ENCODE peak calls at places on chromosomes 7 and 10, in six cellular contexts. One of them, this sample, is unnamed.
A peak's percentile ranks its signal among the peaks of the same experiment; 100 is the strongest.

GRCh38 chr7:3916146-3916545 is 615.1 kb downstream of the SDK1 start:
- DNase-seq in epithelial cell of esophagus: peak; percentile 77
- DNase-seq in heart left ventricle: no peak
- DNase-seq in lower lobe of right lung: no peak
- DNase-seq in transverse colon: no peak
- DNase-seq in dorsolateral prefrontal cortex: no peak
- DNase-seq in this sample: no peak

GRCh38 chr7:91941450-91941849 is 788 bp downstream of the AKAP9 start:
- DNase-seq in epithelial cell of esophagus: peak; percentile 66
- DNase-seq in heart left ventricle: peak; percentile 77
- DNase-seq in lower lobe of right lung: peak; percentile 58
- DNase-seq in transverse colon: peak; percentile 60
- DNase-seq in dorsolateral prefrontal cortex: no peak
- DNase-seq in this sample: peak; percentile 59

GRCh38 chr10:132811891-132812481 is 26.0 kb upstream of the NKX6-2 start:
- DNase-seq in epithelial cell of esophagus: no peak
- DNase-seq in heart left ventricle: peak; percentile 19
- DNase-seq in lower lobe of right lung: peak; percentile 35
- DNase-seq in transverse colon: peak; percentile 4
- DNase-seq in dorsolateral prefrontal cortex: no peak
- DNase-seq in this sample: no peak

GRCh38 chr10:119346063-119346835 is 138.9 kb downstream of the GRK5 start:
- DNase-seq in epithelial cell of esophagus: no peak
- DNase-seq in heart left ventricle: peak; percentile 73
- DNase-seq in lower lobe of right lung: no peak
- DNase-seq in transverse colon: no peak
- DNase-seq in dorsolateral prefrontal cortex: no peak
- DNase-seq in this sample: no peak

GRCh38 chr10:79139124-79139835 is 70.5 kb downstream of the ZMIZ1 start:
- DNase-seq in epithelial cell of esophagus: no peak
- DNase-seq in heart left ventricle: peak; percentile 89
- DNase-seq in lower lobe of right lung: peak; percentile 69
- DNase-seq in transverse colon: peak; percentile 45
- DNase-seq in dorsolateral prefrontal cortex: no peak
- DNase-seq in this sample: no peak

GRCh38 chr10:73992899-73993788 is 4.8 kb upstream of the VCL start:
- DNase-seq in epithelial cell of esophagus: peak; percentile 45
- DNase-seq in heart left ventricle: no peak
- DNase-seq in lower lobe of right lung: no peak
- DNase-seq in transverse colon: no peak
- DNase-seq in dorsolateral prefrontal cortex: no peak
- DNase-seq in this sample: no peak

GRCh38 chr7:23715099-23715498 is 5.1 kb downstream of the STK31 start:
- DNase-seq in epithelial cell of esophagus: no peak
- DNase-seq in heart left ventricle: no peak
- DNase-seq in lower lobe of right lung: no peak
- DNase-seq in transverse colon: no peak
- DNase-seq in dorsolateral prefrontal cortex: no peak
- DNase-seq in this sample: no peak

GRCh38 chr10:17220652-17221100 is 7.4 kb upstream of the VIM start:
- DNase-seq in epithelial cell of esophagus: no peak
- DNase-seq in heart left ventricle: no peak
- DNase-seq in lower lobe of right lung: no peak
- DNase-seq in transverse colon: no peak
- DNase-seq in dorsolateral prefrontal cortex: no peak
- DNase-seq in this sample: no peak

GRCh38 chr7:124790645-124791044 is 25.1 kb upstream of the GPR37 start:
- DNase-seq in epithelial cell of esophagus: no peak
- DNase-seq in heart left ventricle: no peak
- DNase-seq in lower lobe of right lung: no peak
- DNase-seq in transverse colon: no peak
- DNase-seq in dorsolateral prefrontal cortex: no peak
- DNase-seq in this sample: no peak

GRCh38 chr7:102927303-102927933 is 14.6 kb downstream of the LRRC17 start:
- DNase-seq in epithelial cell of esophagus: no peak
- DNase-seq in heart left ventricle: no peak
- DNase-seq in lower lobe of right lung: no peak
- DNase-seq in transverse colon: no peak
- DNase-seq in dorsolateral prefrontal cortex: no peak
- DNase-seq in this sample: no peak

GRCh38 chr10:85635650-85636049 is 730.9 kb downstream of the GRID1 start:
- DNase-seq in epithelial cell of esophagus: no peak
- DNase-seq in heart left ventricle: no peak
- DNase-seq in lower lobe of right lung: no peak
- DNase-seq in transverse colon: no peak
- DNase-seq in dorsolateral prefrontal cortex: no peak
- DNase-seq in this sample: no peak

GRCh38 chr7:130961128-130961601 is 227.2 kb upstream of the KLF14 start:
- DNase-seq in epithelial cell of esophagus: peak; percentile 78
- DNase-seq in heart left ventricle: no peak
- DNase-seq in lower lobe of right lung: no peak
- DNase-seq in transverse colon: peak; percentile 40
- DNase-seq in dorsolateral prefrontal cortex: no peak
- DNase-seq in this sample: no peak

GRCh38 chr10:95276367-95277200 is 14.2 kb downstream of the PDLIM1 start:
- DNase-seq in epithelial cell of esophagus: peak; percentile 90
- DNase-seq in heart left ventricle: no peak
- DNase-seq in lower lobe of right lung: no peak
- DNase-seq in transverse colon: peak; percentile 73
- DNase-seq in dorsolateral prefrontal cortex: no peak
- DNase-seq in this sample: peak; percentile 59

GRCh38 chr10:98308602-98309365 is 40.8 kb upstream of the LOXL4 start:
- DNase-seq in epithelial cell of esophagus: no peak
- DNase-seq in heart left ventricle: no peak
- DNase-seq in lower lobe of right lung: no peak
- DNase-seq in transverse colon: no peak
- DNase-seq in dorsolateral prefrontal cortex: no peak
- DNase-seq in this sample: no peak

GRCh38 chr7:43679210-43680068 is 49.9 kb downstream of the COA1 start:
- DNase-seq in epithelial cell of esophagus: no peak
- DNase-seq in heart left ventricle: no peak
- DNase-seq in lower lobe of right lung: no peak
- DNase-seq in transverse colon: no peak
- DNase-seq in dorsolateral prefrontal cortex: no peak
- DNase-seq in this sample: no peak

DNA sequence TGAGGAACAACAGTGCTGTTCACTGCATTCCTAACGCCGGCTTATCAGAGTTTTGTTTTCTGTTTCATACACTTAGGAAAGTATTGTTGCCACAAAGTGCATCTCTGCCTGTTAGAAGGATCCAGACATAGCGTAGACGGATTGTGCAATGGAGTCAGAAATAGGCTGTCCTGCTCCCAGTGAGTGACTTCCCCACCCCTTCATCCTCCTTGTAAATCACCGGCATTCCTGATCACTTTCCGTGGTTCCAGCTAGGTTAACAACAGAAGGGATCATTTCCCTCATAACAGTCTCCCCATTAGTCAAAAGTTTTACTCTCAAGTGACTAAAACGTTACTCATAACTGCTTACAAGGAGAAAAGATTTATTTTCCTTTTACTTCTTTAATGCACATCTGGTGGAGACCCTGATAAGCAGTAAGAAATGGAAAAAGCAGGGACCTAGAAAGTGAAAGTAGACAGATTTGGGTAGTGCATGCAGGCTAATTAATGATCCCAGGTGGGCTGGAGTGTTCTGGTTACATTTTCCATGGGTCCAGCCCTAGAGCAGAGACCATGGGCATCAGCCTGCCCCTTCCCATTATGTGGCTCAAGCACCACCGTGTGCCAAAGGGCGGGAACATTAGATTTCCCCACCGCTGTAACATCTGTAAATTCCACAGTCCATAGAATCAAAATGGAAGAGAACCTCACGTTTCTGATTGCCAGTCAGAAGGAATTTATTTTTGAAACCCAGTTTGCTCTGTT is 395.1 kb upstream of the GALNT17 start:
- DNase-seq in epithelial cell of esophagus: peak; percentile 86
- DNase-seq in heart left ventricle: no peak
- DNase-seq in lower lobe of right lung: no peak
- DNase-seq in transverse colon: no peak
- DNase-seq in dorsolateral prefrontal cortex: no peak
- DNase-seq in this sample: no peak
- H3K4me3 ChIP-seq in epithelial cell of esophagus: no peak overlapping the region
- H3K4me3 ChIP-seq in heart left ventricle: peak overlapping the region; percentile 15
- H3K4me3 ChIP-seq in lower lobe of right lung: peak overlapping the region; percentile 2
- H3K4me3 ChIP-seq in transverse colon: no peak overlapping the region
- H3K4me3 ChIP-seq in dorsolateral prefrontal cortex: peak overlapping the region; percentile 17
- H3K4me3 ChIP-seq in this sample: no peak overlapping the region

GRCh38 chr10:123558651-123559050 is 107.5 kb upstream of the GPR26 start:
- DNase-seq in epithelial cell of esophagus: no peak
- DNase-seq in heart left ventricle: no peak
- DNase-seq in lower lobe of right lung: no peak
- DNase-seq in transverse colon: no peak
- DNase-seq in dorsolateral prefrontal cortex: peak; percentile 53
- DNase-seq in this sample: no peak
- H3K4me3 ChIP-seq in epithelial cell of esophagus: no peak overlapping the region
- H3K4me3 ChIP-seq in heart left ventricle: no peak overlapping the region
- H3K4me3 ChIP-seq in lower lobe of right lung: no peak overlapping the region
- H3K4me3 ChIP-seq in transverse colon: no peak overlapping the region
- H3K4me3 ChIP-seq in dorsolateral prefrontal cortex: no peak overlapping the region
- H3K4me3 ChIP-seq in this sample: no peak overlapping the region

DNA sequence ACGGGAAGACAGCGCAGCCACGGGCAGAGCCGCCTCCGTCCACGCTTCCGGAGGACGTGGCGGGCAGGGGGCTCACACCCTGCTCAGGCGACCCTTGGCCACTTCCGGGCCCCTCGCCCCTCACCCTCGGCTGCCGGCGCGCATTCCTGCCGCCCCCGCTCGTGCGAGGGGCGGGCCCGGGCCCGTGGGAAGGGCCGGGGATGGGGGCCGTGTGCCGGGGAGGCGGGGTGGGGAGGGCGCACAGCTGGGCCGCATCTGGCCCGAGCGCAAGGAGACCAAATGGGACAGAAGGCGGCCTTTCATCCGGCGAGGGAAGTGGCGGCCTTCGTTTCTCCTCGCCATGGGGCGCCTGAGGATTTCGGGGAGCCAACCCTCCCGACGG is 846 bp upstream of the LFNG start:
- DNase-seq in epithelial cell of esophagus: no peak
- DNase-seq in heart left ventricle: no peak
- DNase-seq in lower lobe of right lung: no peak
- DNase-seq in transverse colon: no peak
- DNase-seq in dorsolateral prefrontal cortex: no peak
- DNase-seq in this sample: no peak
- H3K4me3 ChIP-seq in epithelial cell of esophagus: peak overlapping the region; percentile 25
- H3K4me3 ChIP-seq in heart left ventricle: peak overlapping the region; percentile 58
- H3K4me3 ChIP-seq in lower lobe of right lung: peak overlapping the region; percentile 77
- H3K4me3 ChIP-seq in transverse colon: peak overlapping the region; percentile 31
- H3K4me3 ChIP-seq in dorsolateral prefrontal cortex: peak overlapping the region; percentile 65
- H3K4me3 ChIP-seq in this sample: no peak overlapping the region

GRCh38 chr10:87559392-87559791 is 54.7 kb downstream of the MINPP1 start:
- DNase-seq in epithelial cell of esophagus: no peak
- DNase-seq in heart left ventricle: no peak
- DNase-seq in lower lobe of right lung: no peak
- DNase-seq in transverse colon: no peak
- DNase-seq in dorsolateral prefrontal cortex: no peak
- DNase-seq in this sample: no peak
- H3K4me3 ChIP-seq in epithelial cell of esophagus: no peak overlapping the region
- H3K4me3 ChIP-seq in heart left ventricle: no peak overlapping the region
- H3K4me3 ChIP-seq in lower lobe of right lung: no peak overlapping the region
- H3K4me3 ChIP-seq in transverse colon: no peak overlapping the region
- H3K4me3 ChIP-seq in dorsolateral prefrontal cortex: no peak overlapping the region
- H3K4me3 ChIP-seq in this sample: no peak overlapping the region

GRCh38 chr10:620417-620816 is 69.1 kb downstream of the DIP2C start:
- DNase-seq in epithelial cell of esophagus: no peak
- DNase-seq in heart left ventricle: no peak
- DNase-seq in lower lobe of right lung: no peak
- DNase-seq in transverse colon: no peak
- DNase-seq in dorsolateral prefrontal cortex: no peak
- DNase-seq in this sample: no peak
- H3K4me3 ChIP-seq in epithelial cell of esophagus: no peak overlapping the region
- H3K4me3 ChIP-seq in heart left ventricle: no peak overlapping the region
- H3K4me3 ChIP-seq in lower lobe of right lung: no peak overlapping the region
- H3K4me3 ChIP-seq in transverse colon: no peak overlapping the region
- H3K4me3 ChIP-seq in dorsolateral prefrontal cortex: no peak overlapping the region
- H3K4me3 ChIP-seq in this sample: no peak overlapping the region

GRCh38 chr7:70616821-70617220 is 515.1 kb upstream of the GALNT17 start:
- DNase-seq in epithelial cell of esophagus: no peak
- DNase-seq in heart left ventricle: no peak
- DNase-seq in lower lobe of right lung: no peak
- DNase-seq in transverse colon: no peak
- DNase-seq in dorsolateral prefrontal cortex: no peak
- DNase-seq in this sample: no peak

GRCh38 chr7:70619659-70620058 is 512.3 kb upstream of the GALNT17 start:
- DNase-seq in epithelial cell of esophagus: no peak
- DNase-seq in heart left ventricle: no peak
- DNase-seq in lower lobe of right lung: no peak
- DNase-seq in transverse colon: no peak
- DNase-seq in dorsolateral prefrontal cortex: no peak
- DNase-seq in this sample: no peak

GRCh38 chr7:70620333-70621055 is 511.4 kb upstream of the GALNT17 start:
- DNase-seq in epithelial cell of esophagus: no peak
- DNase-seq in heart left ventricle: no peak
- DNase-seq in lower lobe of right lung: no peak
- DNase-seq in transverse colon: no peak
- DNase-seq in dorsolateral prefrontal cortex: no peak
- DNase-seq in this sample: no peak

GRCh38 chr7:70618020-70618551 is 513.9 kb upstream of the GALNT17 start:
- DNase-seq in epithelial cell of esophagus: no peak
- DNase-seq in heart left ventricle: no peak
- DNase-seq in lower lobe of right lung: no peak
- DNase-seq in transverse colon: no peak
- DNase-seq in dorsolateral prefrontal cortex: no peak
- DNase-seq in this sample: no peak

DNA sequence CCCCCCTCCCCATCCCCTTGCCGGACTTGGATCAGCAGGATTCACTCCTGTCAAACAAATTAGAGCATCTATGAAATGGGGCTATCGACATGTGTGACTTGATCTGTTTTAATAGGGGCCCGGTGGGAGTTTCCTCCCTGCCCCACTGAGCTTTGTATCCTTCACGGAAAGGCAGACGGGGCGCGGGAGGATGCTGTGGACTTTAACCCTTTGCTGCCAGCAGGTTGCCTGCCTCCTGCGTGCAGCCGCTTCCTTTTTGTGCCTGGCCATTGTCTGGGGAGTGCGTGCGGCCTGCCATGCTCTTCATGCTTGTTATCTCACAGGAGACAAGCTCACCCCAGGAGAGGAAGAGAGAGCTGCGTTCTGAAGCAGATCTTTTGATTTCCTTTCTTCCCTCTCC is 512.8 kb upstream of the GALNT17 start:
- DNase-seq in epithelial cell of esophagus: no peak
- DNase-seq in heart left ventricle: no peak
- DNase-seq in lower lobe of right lung: no peak
- DNase-seq in transverse colon: no peak
- DNase-seq in dorsolateral prefrontal cortex: no peak
- DNase-seq in this sample: no peak
- H3K4me3 ChIP-seq in epithelial cell of esophagus: no peak overlapping the region
- H3K4me3 ChIP-seq in heart left ventricle: no peak overlapping the region
- H3K4me3 ChIP-seq in lower lobe of right lung: no peak overlapping the region
- H3K4me3 ChIP-seq in transverse colon: no peak overlapping the region
- H3K4me3 ChIP-seq in dorsolateral prefrontal cortex: no peak overlapping the region
- H3K4me3 ChIP-seq in this sample: no peak overlapping the region

This sample was measured in mucosa of descending colon.